ENCODE peak calls at places on chromosomes 7 and 10, in five cellular contexts. V is GM23338, M is GM23248, J is neuronal stem cell, P is mesendoderm. A is an unnamed sample. For H3K27me3, the result is how much of the 10 kb centered on the place peaks cover.

GRCh38 chr10:4639960-4640359 is 186.0 kb upstream of the AKR1E2 start:
- DNase-seq in V (no peak), M (no peak), J (no peak), P (no peak), A (no peak)

GRCh38 chr10:72063703-72064391 is 24.5 kb downstream of the SPOCK2 start:
- DNase-seq in V (no peak), M (peak), J (no peak), P (no peak), A (no peak)

GRCh38 chr10:8056891-8057331 is 2.4 kb downstream of the GATA3 start:
- DNase-seq in V (peak), M (no peak), J (peak), P (no peak), A (peak)

GRCh38 chr7:36082910-36083309 is 70.1 kb upstream of the EEPD1 start:
- DNase-seq in V (peak), M (no peak), J (no peak), P (peak), A (peak)

GRCh38 chr10:99872367-99873162 is 90.1 kb downstream of the ABCC2 start:
- DNase-seq in V (no peak), M (peak), J (no peak), P (no peak), A (no peak)

GRCh38 chr7:150410131-150410530 is 31.0 kb downstream of the ZNF775 start:
- DNase-seq in V (no peak), M (no peak), J (no peak), P (no peak), A (no peak)

GRCh38 chr10:122348951-122349361 is 25.6 kb upstream of the PLEKHA1 start:
- DNase-seq in V (no peak), M (no peak), J (peak), P (no peak), A (peak)

GRCh38 chr10:81018898-81019890 is 481.5 kb downstream of the SH2D4B start:
- DNase-seq in V (peak), M (peak), J (peak), P (peak), A (peak)

GRCh38 chr7:79176859-79177477 is 276.5 kb downstream of the MAGI2 start:
- DNase-seq in V (peak), M (peak), J (peak), P (peak), A (peak)

GRCh38 chr7:105985250-105985649 is 22.2 kb downstream of the CDHR3 start:
- DNase-seq in V (peak), M (no peak), J (no peak), P (no peak), A (no peak)

GRCh38 chr10:6388261-6388893 is 185.6 kb downstream of the PFKFB3 start:
- DNase-seq in V (no peak), M (no peak), J (no peak), P (no peak), A (no peak)

GRCh38 chr7:7978860-7979259 is 10.3 kb downstream of the GLCCI1 start:
- DNase-seq in V (no peak), M (no peak), J (no peak), P (no peak), A (no peak)

GRCh38 chr10:1213707-1214675 is 157.8 kb downstream of the WDR37 start:
- DNase-seq in V (no peak), M (no peak), J (no peak), P (no peak), A (no peak)

GRCh38 chr7:67937717-67938191 is 941.1 kb downstream of the TYW1 start:
- DNase-seq in V (no peak), M (peak), J (peak), P (peak), A (no peak)

GRCh38 chr7:2266911-2267310 is 24.9 kb downstream of the NUDT1 start:
- DNase-seq in V (no peak), M (peak), J (no peak), P (no peak), A (no peak)

GRCh38 chr10:2925631-2926030 is 141.7 kb upstream of the PFKP start:
- DNase-seq in V (no peak), M (no peak), J (no peak), P (no peak), A (no peak)

GRCh38 chr10:115049318-115049717 is 43.8 kb upstream of the ATRNL1 start:
- DNase-seq in V (no peak), M (no peak), J (no peak), P (peak), A (no peak)

GRCh38 chr10:43105119-43105792 is 28.4 kb downstream of the RET start:
- DNase-seq in V (peak), M (peak), J (peak), P (peak), A (peak)

GRCh38 chr7:108235451-108236061 is 105.4 kb upstream of the LAMB4 start:
- DNase-seq in V (no peak), M (peak), J (no peak), P (peak), A (no peak)

GRCh38 chr7:56124981-56125380 is 8.8 kb upstream of the NUPR2 start:
- DNase-seq in V (no peak), M (no peak), J (no peak), P (no peak), A (no peak)

GRCh38 chr7:8435597-8436243 is 2.3 kb downstream of the NXPH1 start:
- DNase-seq in V (peak), M (no peak), J (no peak), P (peak), A (peak)

GRCh38 chr10:103145860-103146466 is 47.1 kb downstream of the NT5C2 start:
- DNase-seq in V (no peak), M (peak), J (no peak), P (no peak), A (no peak)

GRCh38 chr10:56139405-56139804 is 221.7 kb downstream of the ZWINT start:
- DNase-seq in V (no peak), M (no peak), J (no peak), P (no peak), A (no peak)

GRCh38 chr7:157552295-157552993 is 215.6 kb downstream of the DNAJB6 start:
- DNase-seq in V (no peak), M (no peak), J (no peak), P (no peak), A (no peak)

GRCh38 chr7:1081931-1082401 is 5.9 kb upstream of the GPER1 start:
- DNase-seq in V (no peak), M (no peak), J (no peak), P (no peak), A (no peak)

DNA sequence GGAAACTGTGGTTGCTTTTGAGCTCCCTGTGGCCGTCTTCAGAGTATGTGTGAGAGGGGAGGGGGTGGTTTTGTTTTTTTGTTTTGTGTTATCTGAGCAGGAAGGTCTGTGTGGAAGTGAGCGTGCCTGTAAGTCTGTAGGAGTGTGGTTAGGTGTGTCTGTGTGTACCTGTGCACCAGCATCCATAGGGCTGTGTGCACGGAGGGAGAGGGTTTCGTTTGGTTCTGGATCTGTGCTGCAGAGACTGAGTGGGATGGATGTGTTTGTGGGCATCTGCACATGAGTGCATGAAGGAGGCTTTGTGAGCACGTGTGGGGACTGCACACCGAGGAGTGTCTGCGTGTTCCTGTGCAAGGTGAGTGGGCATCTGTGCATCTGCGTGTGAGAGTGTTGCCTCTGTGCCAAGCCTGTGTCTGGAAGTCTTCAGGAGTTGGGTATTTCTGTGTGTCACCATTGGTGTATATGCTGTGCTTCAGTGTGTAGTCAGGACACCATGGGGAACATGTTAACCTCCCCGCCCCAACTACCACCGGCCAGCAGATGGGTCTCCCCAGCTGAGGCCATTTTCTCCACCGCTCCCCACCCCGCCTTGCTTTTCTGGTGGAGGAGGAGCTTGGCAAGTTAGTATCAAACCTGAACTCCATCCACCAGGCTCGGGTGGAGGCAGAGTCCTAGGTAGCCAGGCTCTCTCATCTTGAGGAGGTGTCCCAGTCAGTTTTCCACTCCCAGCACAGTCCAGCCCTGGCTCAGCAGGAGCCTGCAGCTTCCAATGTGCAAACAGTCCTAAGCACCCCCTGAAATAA is 7.1 kb upstream of the TLX1 start:
- DNase-seq in V (no peak), M (no peak), J (no peak), P (no peak), A (no peak)
- H3K27me3 ChIP-seq in V (half or more), M (half or more), J (half or more), P (half or more), A (half or more)

GRCh38 chr7:70590126-70590854 is 541.7 kb upstream of the GALNT17 start:
- DNase-seq in V (no peak), M (no peak), J (no peak), P (no peak), A (no peak)
- H3K4me2 ChIP-seq in V (no peak), M (no peak), J (no peak), P (no peak), A (no peak)

GRCh38 chr7:152743600-152743999 is 16.0 kb upstream of the ACTR3B start:
- DNase-seq in V (no peak), M (no peak), J (no peak), P (no peak), A (no peak)

GRCh38 chr7:152752513-152752912 is 7.0 kb upstream of the ACTR3B start:
- DNase-seq in V (no peak), M (no peak), J (no peak), P (no peak), A (no peak)

GRCh38 chr7:152751449-152752141 is 8.0 kb upstream of the ACTR3B start:
- DNase-seq in V (no peak), M (no peak), J (no peak), P (no peak), A (no peak)

GRCh38 chr7:152747224-152747623 is 12.3 kb upstream of the ACTR3B start:
- DNase-seq in V (no peak), M (no peak), J (no peak), P (no peak), A (no peak)
- H3K27me3 ChIP-seq in V (under half), M (under half), J (under half), P (under half), A (under half)

GRCh38 chr10:14801693-14802092 is 27.0 kb upstream of the FAM107B start:
- DNase-seq in V (peak), M (no peak), J (no peak), P (peak), A (peak)

GRCh38 chr10:14803827-14804226 is 29.1 kb upstream of the FAM107B start:
- DNase-seq in V (no peak), M (no peak), J (no peak), P (no peak), A (no peak)

GRCh38 chr10:14798631-14799030 is 23.9 kb upstream of the FAM107B start:
- DNase-seq in V (no peak), M (no peak), J (no peak), P (no peak), A (no peak)

GRCh38 chr10:14806318-14806717 is 31.5 kb downstream of the CDNF start:
- DNase-seq in V (no peak), M (no peak), J (no peak), P (no peak), A (no peak)

GRCh38 chr10:14800397-14800796 is 25.7 kb upstream of the FAM107B start:
- DNase-seq in V (no peak), M (no peak), J (no peak), P (no peak), A (no peak)
- H3K4me2 ChIP-seq in V (no peak), M (no peak), J (no peak), P (no peak), A (no peak)

GRCh38 chr10:113441220-113441619 is 111.6 kb upstream of the HABP2 start:
- DNase-seq in V (no peak), M (peak), J (no peak), P (no peak), A (peak)
- H3K27me3 ChIP-seq in V (under half), M (under half), J (under half), P (under half), A (under half)

GRCh38 chr10:22581453-22581852 is 132.9 kb downstream of the PIP4K2A start:
- DNase-seq in V (no peak), M (no peak), J (no peak), P (no peak), A (no peak)

GRCh38 chr10:22583683-22584082 is 130.7 kb downstream of the PIP4K2A start:
- DNase-seq in V (no peak), M (no peak), J (no peak), P (peak), A (no peak)

GRCh38 chr10:22579826-22580225 is 134.6 kb downstream of the PIP4K2A start:
- DNase-seq in V (no peak), M (no peak), J (no peak), P (no peak), A (no peak)

GRCh38 chr10:22580711-22581110 is 133.7 kb downstream of the PIP4K2A start:
- DNase-seq in V (no peak), M (no peak), J (no peak), P (no peak), A (no peak)
- H3K4me2 ChIP-seq in V (no peak), M (no peak), J (no peak), P (no peak), A (no peak)

GRCh38 chr7:37921876-37922275 is 1.4 kb downstream of the EPDR1 start:
- DNase-seq in V (no peak), M (no peak), J (no peak), P (no peak), A (no peak)

GRCh38 chr7:37920305-37920618 is 178 bp upstream of the EPDR1 start:
- DNase-seq in V (no peak), M (no peak), J (no peak), P (no peak), A (no peak)

GRCh38 chr7:37923996-37924395 is 3.6 kb downstream of the EPDR1 start:
- DNase-seq in V (no peak), M (no peak), J (no peak), P (no peak), A (no peak)

GRCh38 chr7:37920619-37921339 is at the start of gene EPDR1:
- DNase-seq in V (peak), M (peak), J (peak), P (peak), A (peak)

GRCh38 chr7:37921340-37921805 is 933 bp downstream of the EPDR1 start:
- DNase-seq in V (peak), M (peak), J (peak), P (peak), A (peak)
- H3K27me3 ChIP-seq in V (under half), M (under half), J (half or more), P (under half), A (half or more)

GRCh38 chr10:61472090-61472674 is 19.0 kb upstream of the TMEM26 start:
- DNase-seq in V (peak), M (no peak), J (no peak), P (no peak), A (no peak)

GRCh38 chr10:61476529-61476928 is 23.3 kb upstream of the TMEM26 start:
- DNase-seq in V (no peak), M (no peak), J (no peak), P (no peak), A (no peak)

GRCh38 chr10:61478621-61479312 is 25.6 kb upstream of the TMEM26 start:
- DNase-seq in V (peak), M (no peak), J (no peak), P (peak), A (no peak)

GRCh38 chr10:61477469-61477868 is 24.3 kb upstream of the TMEM26 start:
- DNase-seq in V (no peak), M (no peak), J (no peak), P (no peak), A (no peak)

GRCh38 chr10:61475449-61475873 is 22.3 kb upstream of the TMEM26 start:
- DNase-seq in V (no peak), M (peak), J (no peak), P (no peak), A (no peak)
- H3K4me2 ChIP-seq in V (no peak), M (peak), J (no peak), P (no peak), A (no peak)

DNA sequence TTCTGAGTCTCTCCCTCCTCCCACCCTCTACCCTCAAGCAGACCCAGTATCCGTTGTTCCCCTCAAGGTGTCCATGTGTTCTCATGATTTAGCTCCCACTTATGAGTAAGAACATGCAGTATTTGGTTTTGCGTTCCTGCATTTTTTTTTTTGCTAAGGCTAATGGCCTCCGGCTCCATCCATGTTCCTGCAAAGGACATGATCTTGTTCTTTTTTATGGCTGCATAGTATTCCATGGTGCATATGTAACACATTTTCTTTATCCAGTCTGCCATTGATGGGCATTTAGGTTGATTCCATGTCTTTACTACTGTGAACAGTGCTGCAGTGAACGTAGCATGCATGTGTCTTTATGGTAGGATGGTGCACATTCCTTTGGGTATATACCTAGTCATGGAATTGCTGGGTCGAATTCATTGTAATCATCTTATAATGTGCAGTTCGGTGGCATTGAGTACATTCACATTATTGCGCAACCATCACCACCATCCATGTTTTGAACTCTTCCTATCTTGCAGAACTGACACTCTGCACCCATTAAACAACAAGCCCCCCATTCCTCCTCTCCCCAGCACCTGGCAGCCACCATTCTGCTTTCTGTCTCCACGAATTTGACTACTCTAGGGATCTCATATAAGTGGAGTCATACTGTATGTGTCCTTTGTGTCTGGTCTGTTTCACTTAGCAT is 125.5 kb downstream of the CAMK1D start:
- DNase-seq in V (no peak), M (no peak), J (no peak), P (no peak), A (no peak)
- H3K27me3 ChIP-seq in V (under half), M (under half), J (under half), P (under half), A (under half)